ENCODE peak calls at places on chromosomes 12 and 14, in four cellular contexts. W is testis, Y is substantia nigra, D is mammary epithelial cell. F is an unnamed sample.

GRCh38 chr14:38125484-38125912 is 82.2 kb upstream of the SSTR1 start:
- DNase-seq in Y (no peak), W (no peak), D (no peak), F (no peak)

GRCh38 chr12:31521972-31522371 is 69.0 kb downstream of the DENND5B start:
- DNase-seq in W (no peak), D (no peak), Y (no peak), F (no peak)

GRCh38 chr12:1612196-1612595 is 16.8 kb upstream of the WNT5B start:
- DNase-seq in Y (no peak), W (no peak), D (no peak), F (no peak)

GRCh38 chr12:92028039-92028709 is 117.5 kb downstream of the BTG1 start:
- DNase-seq in W (no peak), D (peak), Y (no peak), F (no peak)

GRCh38 chr12:133129368-133130037 is 571 bp downstream of the ZNF891 start:
- DNase-seq in W (no peak), Y (no peak), D (no peak), F (no peak)

GRCh38 chr12:4212845-4213244 is 60.7 kb upstream of the CCND2 start:
- DNase-seq in D (no peak), W (no peak), Y (no peak), F (no peak)

GRCh38 chr12:116150001-116150400 is 127.5 kb downstream of the MED13L start:
- DNase-seq in W (no peak), D (no peak), Y (no peak), F (no peak)

GRCh38 chr14:91311284-91311662 is 66.8 kb upstream of the GPR68 start:
- DNase-seq in Y (no peak), D (no peak), W (no peak), F (no peak)

GRCh38 chr12:89238593-89238992 is 113.7 kb downstream of the DUSP6 start:
- DNase-seq in Y (no peak), W (peak), D (no peak), F (no peak)

GRCh38 chr14:76770521-76771431 is 9.5 kb downstream of the VASH1 start:
- DNase-seq in Y (no peak), W (no peak), D (no peak), F (no peak)

GRCh38 chr12:113145720-113146551 is 3.6 kb upstream of the CFAP73 start:
- DNase-seq in Y (no peak), D (no peak), W (no peak), F (no peak)

GRCh38 chr12:50162225-50162624 is 4.9 kb downstream of the CERS5 start:
- DNase-seq in W (no peak), Y (no peak), D (no peak), F (no peak)

GRCh38 chr14:100524933-100525243 is 62.3 kb downstream of the BEGAIN start:
- DNase-seq in Y (no peak), W (peak), D (no peak), F (no peak)

GRCh38 chr12:94644622-94645021 is 5.7 kb downstream of the TMCC3 start:
- DNase-seq in Y (no peak), D (peak), W (no peak), F (peak)

GRCh38 chr14:99273025-99273723 is 1.2 kb upstream of the BCL11B start:
- DNase-seq in D (peak), W (peak), Y (no peak), F (no peak)

GRCh38 chr12:58703911-58704310 is 216.4 kb downstream of the LRIG3 start:
- DNase-seq in Y (no peak), D (no peak), W (no peak), F (no peak)

GRCh38 chr14:21103165-21103709 is 2.4 kb downstream of the TMEM253 start:
- DNase-seq in W (no peak), Y (no peak), D (no peak), F (no peak)

GRCh38 chr12:104136577-104136976 is 1.4 kb downstream of the NFYB start:
- DNase-seq in D (no peak), W (no peak), Y (no peak), F (no peak)

GRCh38 chr12:84994436-84994835 is 41.6 kb downstream of the TSPAN19 start:
- DNase-seq in Y (no peak), W (no peak), D (no peak), F (no peak)

GRCh38 chr12:123614531-123614930 is 12.6 kb downstream of the DDX55 start:
- DNase-seq in W (no peak), D (peak), Y (no peak), F (no peak)

GRCh38 chr12:74365178-74365964 is 172.3 kb upstream of the ATXN7L3B start:
- DNase-seq in D (peak), Y (no peak), W (peak), F (no peak)

GRCh38 chr14:76314521-76314951 is 61.4 kb upstream of the ESRRB start:
- DNase-seq in W (no peak), D (no peak), Y (no peak), F (no peak)

GRCh38 chr12:24424376-24424775 is 474.9 kb upstream of the SOX5 start:
- DNase-seq in W (no peak), D (no peak), Y (no peak), F (no peak)

GRCh38 chr14:88518592-88519512 is 36.0 kb downstream of the PTPN21 start:
- DNase-seq in W (no peak), Y (no peak), D (peak), F (peak)

GRCh38 chr12:13559318-13559978 is 362.9 kb downstream of the EMP1 start:
- DNase-seq in Y (no peak), D (peak), W (no peak), F (no peak)

GRCh38 chr12:117485984-117486839 is 124.8 kb upstream of the NOS1 start:
- DNase-seq in W (no peak), Y (no peak), D (no peak), F (no peak)

GRCh38 chr12:121170581-121171260 is 38.0 kb downstream of the P2RX7 start:
- DNase-seq in D (peak), W (no peak), Y (no peak), F (no peak)

GRCh38 chr12:19238520-19238919 is 109.0 kb downstream of the PLEKHA5 start:
- DNase-seq in W (no peak), D (no peak), Y (no peak), F (no peak)

GRCh38 chr12:19234991-19235876 is 105.7 kb downstream of the PLEKHA5 start:
- DNase-seq in D (peak), W (no peak), Y (no peak), F (no peak)

GRCh38 chr12:19234171-19234704 is 104.7 kb downstream of the PLEKHA5 start:
- DNase-seq in D (peak), Y (no peak), W (no peak), F (no peak)

GRCh38 chr12:19239046-19239445 is 109.5 kb downstream of the PLEKHA5 start:
- DNase-seq in W (no peak), Y (no peak), D (no peak), F (no peak)

GRCh38 chr12:19236656-19237055 is 107.1 kb downstream of the PLEKHA5 start:
- DNase-seq in Y (no peak), W (no peak), D (peak), F (no peak)
- H3K27ac ChIP-seq in Y (no peak), W (no peak), D (no peak), F (no peak)

GRCh38 chr12:102824218-102824835 is 92.7 kb downstream of the PAH start:
- DNase-seq in W (peak), D (peak), Y (no peak), F (no peak)
- H3K27ac ChIP-seq in W (no peak), D (no peak), Y (no peak), F (no peak)

GRCh38 chr12:9115731-9116689 is at the start of gene A2M:
- DNase-seq in W (peak), Y (no peak), D (no peak), F (no peak)
- H3K27ac ChIP-seq in W (peak), Y (peak), D (no peak), F (peak)

GRCh38 chr12:56257071-56257470 is 1.1 kb downstream of the ANKRD52 start:
- DNase-seq in W (no peak), D (no peak), Y (no peak), F (no peak)
- H3K27ac ChIP-seq in W (peak), D (peak), Y (peak), F (no peak)

GRCh38 chr12:56684745-56685369 is 3.2 kb downstream of the PTGES3 start:
- DNase-seq in D (no peak), Y (no peak), W (no peak), F (no peak)
- H3K27ac ChIP-seq in D (peak), Y (no peak), W (peak), F (peak)

GRCh38 chr12:38761636-38762342 is 143.6 kb downstream of the CPNE8 start:
- DNase-seq in D (peak), W (no peak), Y (no peak), F (peak)
- H3K27ac ChIP-seq in D (no peak), W (no peak), Y (no peak), F (peak)

GRCh38 chr14:67221248-67221981 is 19.8 kb upstream of the PALS1 start:
- DNase-seq in W (no peak), Y (no peak), D (peak), F (peak)
- H3K27ac ChIP-seq in W (no peak), Y (no peak), D (no peak), F (peak)